ENCODE peak calls at places on chromosomes 6 and 20, in four cellular contexts. L, T, H and Y are unnamed samples.

GRCh38 chr20:57094171-57094891 is 172.1 kb downstream of the BMP7 start:
- DNase-seq in L (no peak), T (no peak), H (no peak), Y (no peak)

GRCh38 chr20:62120990-62121775 is 1.1 kb upstream of the LSM14B start:
- DNase-seq in L (peak; percentile 31), T (peak; percentile 65), H (no peak), Y (no peak)

GRCh38 chr20:54619181-54619580 is 143.8 kb downstream of the DOK5 start:
- DNase-seq in L (no peak), T (peak; percentile 7), H (no peak), Y (no peak)

GRCh38 chr6:137777299-137778075 is 89.6 kb upstream of the TNFAIP3 start:
- DNase-seq in L (no peak), T (no peak), H (no peak), Y (no peak)

GRCh38 chr6:35601331-35602132 is 87.2 kb downstream of the FKBP5 start:
- DNase-seq in L (peak; percentile 47), T (peak; percentile 51), H (no peak), Y (no peak)

GRCh38 chr6:90284236-90284744 is 12.4 kb downstream of the BACH2 start:
- DNase-seq in L (peak; percentile 76), T (peak; percentile 68), H (no peak), Y (peak; percentile 45)

GRCh38 chr20:36569847-36570429 is 3.5 kb upstream of the TGIF2 start:
- DNase-seq in L (no peak), T (no peak), H (no peak), Y (no peak)

GRCh38 chr6:108115598-108116058 is 41.1 kb upstream of the OSTM1 start:
- DNase-seq in L (peak; percentile 80), T (peak; percentile 76), H (no peak), Y (peak; percentile 35)

GRCh38 chr6:108565091-108565766 is 4.5 kb downstream of the FOXO3 start:
- DNase-seq in L (no peak), T (no peak), H (no peak), Y (peak; percentile 89)

GRCh38 chr6:4018194-4019111 is 60.5 kb downstream of the FAM217A start:
- DNase-seq in L (peak; percentile 98), T (peak; percentile 95), H (peak; percentile 92), Y (peak; percentile 98)

GRCh38 chr6:4020822-4021132 is 58.2 kb downstream of the FAM217A start:
- DNase-seq in L (no peak), T (no peak), H (no peak), Y (no peak)

GRCh38 chr6:4023240-4023639 is 55.7 kb downstream of the FAM217A start:
- DNase-seq in L (no peak), T (no peak), H (no peak), Y (peak; percentile 21)

GRCh38 chr6:4021862-4022715 is 56.8 kb downstream of the FAM217A start:
- DNase-seq in L (no peak), T (no peak), H (no peak), Y (no peak)

GRCh38 chr6:4021133-4021861 is 57.6 kb downstream of the FAM217A start:
- DNase-seq in L (peak; percentile 98), T (peak; percentile 96), H (peak; percentile 88), Y (peak; percentile 96)
- TF ChIP-seq CTCF in L (peak; percentile 29), T (no peak), H (peak; percentile 49), Y (peak; percentile 49)

DNA sequence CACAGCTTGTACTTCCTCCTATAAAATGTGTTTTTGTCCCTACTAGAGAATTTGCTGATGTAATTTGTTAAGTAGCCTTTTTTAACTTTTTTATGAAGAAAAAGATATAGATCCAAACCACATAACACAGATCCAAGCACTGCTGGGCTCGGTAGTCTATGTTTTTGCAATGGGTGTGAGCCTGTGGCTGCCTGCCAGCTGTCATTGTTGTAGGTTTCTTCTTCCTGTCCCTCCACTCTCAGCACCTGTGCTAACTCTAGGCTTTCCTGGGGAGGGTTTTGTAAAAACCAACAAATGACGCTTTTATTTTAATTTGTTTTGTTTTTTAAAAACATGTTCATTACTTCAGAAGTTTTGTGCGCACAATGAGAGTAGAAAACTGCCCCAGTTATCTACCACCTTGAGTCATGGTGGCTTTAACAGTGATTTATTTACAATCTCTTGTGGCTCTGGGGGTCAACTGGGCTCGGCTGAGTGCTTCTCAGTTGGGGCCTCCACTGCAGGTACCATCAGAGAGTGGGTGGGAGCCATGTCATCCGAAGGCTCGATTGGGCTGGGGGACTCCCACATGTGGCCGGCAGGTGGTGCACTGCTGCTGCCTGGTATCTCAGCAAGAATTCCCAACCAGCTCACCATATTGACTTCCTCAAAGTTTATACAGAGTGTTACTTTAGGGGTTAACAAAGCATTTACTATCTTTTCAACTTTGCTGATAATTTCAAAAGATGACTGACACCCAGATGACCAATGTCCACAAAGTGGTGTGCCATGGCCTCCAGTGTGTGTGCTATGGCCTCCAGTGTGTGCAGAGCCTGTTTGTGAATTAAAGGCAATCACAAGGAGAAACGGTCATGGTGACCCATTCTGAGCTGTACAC is 3.0 kb upstream of the CCR6 start:
- DNase-seq in L (no peak), T (no peak), H (no peak), Y (peak; percentile 69)
- TF ChIP-seq CTCF in L (no peak), T (no peak), H (no peak), Y (peak; percentile 54)

DNA sequence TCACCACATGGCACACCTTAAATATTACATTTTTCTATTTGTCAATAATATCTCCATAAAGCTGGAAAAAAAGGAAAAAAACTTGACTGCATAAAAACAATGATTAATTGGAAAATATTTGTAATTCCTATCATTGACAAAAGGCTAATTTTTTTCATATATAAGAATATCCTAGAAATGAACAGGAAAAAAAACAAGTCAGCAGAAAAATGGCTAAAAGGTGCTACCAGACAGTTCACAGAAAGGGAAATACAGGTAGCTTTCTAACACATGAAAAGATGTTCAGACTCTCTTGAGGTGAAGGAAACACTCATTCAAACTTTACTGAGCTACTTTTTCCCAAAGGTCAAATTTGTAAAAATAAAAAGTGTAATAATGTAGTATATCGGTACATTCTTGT is 104.1 kb upstream of the SCAF8 start:
- DNase-seq in L (no peak), T (no peak), H (no peak), Y (no peak)
- TF ChIP-seq CTCF in L (no peak), T (no peak), H (no peak), Y (no peak)

DNA sequence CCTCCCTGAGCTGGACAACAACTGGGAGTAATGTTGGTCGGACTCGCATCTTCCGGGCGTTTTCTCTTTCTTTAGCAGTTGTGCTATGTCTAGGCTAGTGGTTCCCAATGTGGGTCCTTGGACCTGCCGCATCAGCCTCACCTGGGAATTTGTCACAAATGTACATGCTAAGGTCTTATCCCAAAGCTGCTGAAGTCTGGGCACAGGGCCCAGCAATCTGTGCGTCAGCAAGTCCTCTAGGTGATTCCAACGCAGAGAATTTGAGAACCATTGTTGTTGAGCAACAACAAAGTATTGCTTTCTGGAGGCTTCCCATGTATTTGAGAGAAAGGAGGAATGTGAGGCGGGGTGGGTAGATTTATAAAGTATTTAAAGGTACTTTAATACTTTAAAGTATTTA is 4.0 kb downstream of the UST start:
- DNase-seq in L (no peak), T (no peak), H (no peak), Y (no peak)
- TF ChIP-seq CTCF in L (no peak), T (no peak), H (no peak), Y (no peak)